ENCODE peak calls at places on chromosomes 4 and X, in nine cellular contexts. Q is GM23338; C is body of pancreas; J is CD4-positive, alpha-beta T cell; U is heart right ventricle; G is neuronal stem cell; W is fibroblast of lung; R is psoas muscle; D is Panc1. S is an unnamed sample.

GRCh38 chrX:63513825-63514574 is 162.9 kb upstream of the SPIN4 start:
- DNase-seq in Q (no peak), R (no peak), W (peak), G (no peak), D (no peak), U (no peak), C (peak), J (no peak), S (peak)

GRCh38 chrX:9928083-9928482 is 39.1 kb upstream of the CLDN34 start:
- DNase-seq in J (no peak), C (no peak), D (no peak), W (no peak), U (no peak), G (peak), Q (peak), R (no peak), S (no peak)

GRCh38 chr4:10169839-10170387 is 53.3 kb upstream of the WDR1 start:
- DNase-seq in J (no peak), W (no peak), Q (peak), G (no peak), R (no peak), U (no peak), C (no peak), D (no peak), S (no peak)

GRCh38 chr4:167000141-167000852 is 234.0 kb downstream of the SPOCK3 start:
- DNase-seq in G (no peak), C (no peak), R (no peak), W (peak), U (no peak), J (no peak), D (peak), Q (no peak), S (no peak)

GRCh38 chr4:90074322-90074886 is 52.8 kb upstream of the CCSER1 start:
- DNase-seq in Q (peak), G (peak), U (no peak), C (no peak), W (no peak), R (no peak), D (no peak), J (no peak), S (no peak)

GRCh38 chrX:150913511-150913910 is 15.0 kb upstream of the CD99L2 start:
- DNase-seq in W (peak), U (no peak), C (no peak), D (no peak), J (no peak), R (no peak), Q (no peak), G (no peak), S (no peak)

GRCh38 chrX:12973561-12974216 is 1.2 kb upstream of the TMSB4X start:
- DNase-seq in D (no peak), U (no peak), W (no peak), R (no peak), G (no peak), J (peak), Q (no peak), C (no peak), S (peak)

GRCh38 chrX:124592745-124593144 is 246.4 kb downstream of the SH2D1A start:
- DNase-seq in W (no peak), D (no peak), R (no peak), U (no peak), Q (no peak), C (no peak), J (no peak), G (no peak), S (no peak)

GRCh38 chrX:54561622-54562021 is 31.6 kb downstream of the GNL3L start:
- DNase-seq in J (no peak), D (no peak), Q (no peak), R (no peak), W (no peak), G (no peak), C (no peak), U (no peak), S (no peak)

GRCh38 chr4:25367004-25367621 is 9.9 kb upstream of the ANAPC4 start:
- DNase-seq in Q (peak), R (no peak), W (peak), J (no peak), C (no peak), D (no peak), U (no peak), G (no peak), S (no peak)

GRCh38 chr4:3708103-3708510 is 58.1 kb upstream of the ADRA2C start:
- DNase-seq in G (no peak), J (no peak), U (peak), R (peak), D (no peak), W (peak), Q (no peak), C (peak), S (peak)

GRCh38 chr4:20624783-20625364 is 75.4 kb upstream of the PACRGL start:
- DNase-seq in D (no peak), W (peak), U (no peak), J (no peak), Q (no peak), R (no peak), C (no peak), G (no peak), S (no peak)

GRCh38 chr4:76585897-76586360 is 150.9 kb downstream of the SHROOM3 start:
- DNase-seq in Q (peak), W (peak), G (peak), J (no peak), D (no peak), C (peak), U (peak), R (no peak), S (peak)

GRCh38 chr4:55475394-55476243 is 71.1 kb downstream of the CLOCK start:
- DNase-seq in R (no peak), C (no peak), J (no peak), Q (no peak), W (peak), D (no peak), U (no peak), G (no peak), S (no peak)

GRCh38 chr4:184343400-184344177 is 125.9 kb upstream of the ENPP6 start:
- DNase-seq in D (peak), W (peak), C (peak), R (peak), Q (peak), U (peak), J (peak), G (peak), S (peak)

GRCh38 chr4:83516042-83516772 is 19.7 kb upstream of the GPAT3 start:
- DNase-seq in D (no peak), U (no peak), R (no peak), G (no peak), J (no peak), Q (no peak), C (no peak), W (peak), S (no peak)

GRCh38 chr4:108370291-108370690 is 201.6 kb upstream of the LEF1 start:
- DNase-seq in D (no peak), W (no peak), C (no peak), R (no peak), J (no peak), Q (no peak), U (no peak), G (no peak), S (no peak)

GRCh38 chrX:33970028-33970932 is 161.8 kb downstream of the FAM47A start:
- DNase-seq in G (no peak), Q (no peak), W (no peak), D (no peak), U (no peak), J (no peak), R (peak), C (no peak), S (no peak)

GRCh38 chrX:12804655-12805054 is 13.4 kb downstream of the PRPS2 start:
- DNase-seq in J (no peak), C (no peak), R (no peak), Q (no peak), U (no peak), W (peak), G (no peak), D (no peak), S (no peak)

GRCh38 chr4:54169176-54169575 is 59.9 kb upstream of the PDGFRA start:
- DNase-seq in R (no peak), Q (no peak), U (no peak), J (no peak), W (peak), G (no peak), C (no peak), D (no peak), S (no peak)

GRCh38 chrX:102712967-102713677 is 874 bp downstream of the GPRASP2 start:
- DNase-seq in Q (peak), U (peak), J (no peak), R (peak), C (peak), W (peak), D (peak), G (peak), S (peak)

GRCh38 chr4:158163941-158164665 is 8.7 kb downstream of the GASK1B start:
- DNase-seq in J (no peak), D (no peak), U (no peak), G (no peak), C (no peak), Q (no peak), R (no peak), W (peak), S (no peak)

GRCh38 chr4:175371091-175371490 is 441.0 kb downstream of the GPM6A start:
- DNase-seq in G (no peak), J (no peak), D (no peak), R (no peak), Q (no peak), C (no peak), W (peak), U (no peak), S (no peak)

GRCh38 chr4:105147226-105148151 is 813 bp downstream of the TET2 start:
- DNase-seq in R (no peak), J (no peak), D (no peak), C (peak), U (no peak), W (peak), G (peak), Q (peak), S (peak)

GRCh38 chrX:41435708-41436107 is 11.4 kb upstream of the NYX start:
- DNase-seq in R (no peak), Q (no peak), D (no peak), G (no peak), W (no peak), C (no peak), U (no peak), J (no peak), S (no peak)

GRCh38 chrX:38166478-38167083 is 54.1 kb downstream of the SRPX start:
- DNase-seq in R (no peak), G (no peak), U (no peak), C (peak), D (no peak), Q (peak), W (no peak), J (no peak), S (no peak)

GRCh38 chrX:48035891-48036290 is 29.1 kb downstream of the SPACA5 start:
- DNase-seq in D (no peak), Q (no peak), G (no peak), U (no peak), R (no peak), C (no peak), W (no peak), J (no peak), S (peak)

GRCh38 chrX:48028091-48028490 is 21.3 kb downstream of the SPACA5 start:
- DNase-seq in C (no peak), W (no peak), U (no peak), R (no peak), G (no peak), Q (no peak), D (no peak), J (no peak), S (peak)

GRCh38 chrX:48025561-48025960 is 18.8 kb downstream of the SPACA5 start:
- DNase-seq in C (peak), J (peak), G (peak), U (no peak), D (no peak), R (no peak), Q (peak), W (peak), S (peak)

DNA sequence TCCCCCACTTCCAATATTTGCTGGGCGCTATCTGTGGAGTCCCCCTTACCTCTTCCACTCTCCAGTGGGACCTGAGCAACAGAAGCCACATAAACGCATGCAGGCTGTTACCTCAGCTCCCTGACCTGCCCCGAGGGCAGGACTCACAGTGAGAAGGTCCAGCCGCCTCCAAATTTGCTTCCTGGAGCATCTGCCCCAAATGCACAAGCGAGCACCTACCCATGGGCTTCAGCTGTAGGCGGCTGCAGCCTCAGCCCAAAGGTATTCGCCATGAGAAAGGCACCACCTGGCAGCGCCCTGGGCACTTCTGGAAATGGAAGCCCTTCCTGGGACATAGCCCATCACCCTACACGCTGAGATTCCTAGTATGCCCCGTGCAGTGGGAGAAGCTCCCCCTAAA is 23.4 kb downstream of the SPACA5 start:
- DNase-seq in J (no peak), R (no peak), C (no peak), U (no peak), D (no peak), Q (no peak), G (no peak), W (no peak), S (peak)
- H3K27ac ChIP-seq in J (no peak), R (no peak), C (no peak), U (no peak), D (no peak), Q (no peak), G (no peak), W (no peak), S (no peak)

GRCh38 chrX:154022716-154023115 is 3.0 kb upstream of the IRAK1 start:
- DNase-seq in Q (no peak), C (no peak), U (no peak), D (no peak), J (no peak), W (no peak), R (peak), G (no peak), S (no peak)
- H3K27ac ChIP-seq in Q (no peak), C (peak), U (no peak), D (peak), J (no peak), W (no peak), R (no peak), G (no peak), S (no peak)

GRCh38 chr4:128468485-128468989 is 180.9 kb upstream of the PGRMC2 start:
- DNase-seq in J (no peak), C (no peak), R (no peak), W (peak), U (no peak), D (no peak), Q (no peak), G (no peak), S (peak)
- H3K27ac ChIP-seq in J (no peak), C (no peak), R (peak), W (peak), U (no peak), D (no peak), Q (no peak), G (no peak), S (peak)

DNA sequence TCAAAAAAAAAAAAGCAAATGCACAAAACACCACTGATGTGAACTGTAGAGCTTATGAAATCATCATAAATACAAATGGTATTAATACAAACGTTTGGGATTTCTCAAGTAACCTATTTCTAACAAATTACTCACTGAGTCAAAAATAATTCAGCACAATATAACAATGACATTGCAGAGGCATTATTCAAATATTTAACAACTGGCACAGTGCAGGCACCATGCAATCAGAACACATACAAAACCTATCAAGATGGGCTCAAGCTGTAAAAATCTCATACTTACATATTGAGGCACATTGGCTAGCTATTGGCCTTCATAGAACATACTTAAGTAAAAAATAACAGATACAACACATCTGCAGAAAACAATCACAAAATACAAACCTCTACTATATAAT is 81.1 kb downstream of the LRBA start:
- DNase-seq in J (no peak), W (no peak), Q (no peak), C (no peak), R (no peak), U (no peak), G (no peak), D (no peak), S (no peak)
- H3K27ac ChIP-seq in J (no peak), W (no peak), Q (no peak), C (no peak), R (no peak), U (no peak), G (no peak), D (no peak), S (no peak)

GRCh38 chr4:120052840-120053239 is 13.8 kb downstream of the MAD2L1 start:
- DNase-seq in G (no peak), W (peak), Q (no peak), D (no peak), J (no peak), R (peak), C (no peak), U (peak), S (peak)
- H3K27ac ChIP-seq in G (no peak), W (no peak), Q (no peak), D (peak), J (no peak), R (peak), C (no peak), U (no peak), S (no peak)

DNA sequence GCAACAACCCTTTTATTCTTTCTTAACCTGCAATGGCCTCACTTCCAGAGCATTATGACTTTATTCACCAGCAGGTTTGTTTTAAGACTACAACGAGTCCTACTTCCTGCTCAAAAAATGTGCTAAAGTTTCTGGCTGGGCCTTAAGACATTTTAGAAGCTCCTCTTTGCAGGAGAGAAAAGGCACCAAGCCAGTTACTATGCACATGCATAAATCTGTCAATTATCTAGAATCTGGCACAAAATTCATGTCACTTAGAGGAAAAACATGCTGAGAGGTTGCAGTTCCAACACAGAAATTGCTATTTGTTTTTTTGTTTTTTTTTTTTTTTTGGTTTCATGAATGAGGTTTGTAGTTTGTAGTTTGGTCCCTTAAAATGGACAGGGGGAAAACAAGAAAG is 223.0 kb upstream of the EPHA5 start:
- DNase-seq in W (peak), R (no peak), J (no peak), D (no peak), G (no peak), Q (peak), C (no peak), U (no peak), S (no peak)
- H3K27ac ChIP-seq in W (no peak), R (no peak), J (no peak), D (no peak), G (no peak), Q (peak), C (no peak), U (no peak), S (no peak)

GRCh38 chr4:15398001-15398400 is 29.8 kb upstream of the C1QTNF7 start:
- DNase-seq in G (no peak), D (no peak), R (no peak), C (no peak), Q (no peak), U (no peak), W (no peak), J (no peak), S (no peak)

GRCh38 chr4:15398732-15399131 is 29.1 kb upstream of the C1QTNF7 start:
- DNase-seq in C (no peak), J (no peak), U (no peak), R (no peak), Q (no peak), G (no peak), W (no peak), D (no peak), S (no peak)

GRCh38 chr4:15400911-15401671 is 26.7 kb upstream of the C1QTNF7 start:
- DNase-seq in W (peak), J (no peak), G (no peak), U (peak), R (peak), C (no peak), D (no peak), Q (no peak), S (peak)

GRCh38 chr4:15402146-15402545 is 25.7 kb upstream of the C1QTNF7 start:
- DNase-seq in D (no peak), G (no peak), C (no peak), U (no peak), W (peak), J (no peak), Q (no peak), R (no peak), S (no peak)

DNA sequence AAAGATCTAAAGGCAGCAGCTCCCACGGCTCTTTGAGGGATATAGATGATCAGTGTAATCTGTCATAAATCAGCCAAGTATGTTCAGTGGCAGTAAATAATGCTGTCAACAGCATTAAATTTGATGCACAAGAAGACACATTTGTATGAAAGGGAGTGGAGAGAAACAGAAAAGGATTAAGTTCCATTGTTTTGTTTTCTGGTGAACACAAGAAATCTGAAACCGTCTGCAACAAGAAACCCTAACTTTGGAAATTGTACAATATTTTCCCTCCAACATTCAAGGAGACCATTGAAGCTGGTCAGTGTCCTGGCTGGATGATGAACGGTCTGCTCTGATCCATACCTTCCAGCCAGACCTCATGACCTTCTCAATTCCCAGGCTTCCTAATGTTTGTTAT is 27.6 kb upstream of the C1QTNF7 start:
- DNase-seq in J (no peak), C (no peak), U (no peak), D (no peak), W (no peak), G (no peak), R (no peak), Q (no peak), S (no peak)
- H3K27ac ChIP-seq in J (no peak), C (no peak), U (no peak), D (no peak), W (no peak), G (no peak), R (no peak), Q (no peak), S (no peak)

GRCh38 chr4:36011381-36011780 is 232.9 kb downstream of the ARAP2 start:
- DNase-seq in D (no peak), Q (no peak), W (peak), G (no peak), C (no peak), U (no peak), R (no peak), J (no peak), S (no peak)
- H3K27ac ChIP-seq in D (no peak), Q (no peak), W (no peak), G (no peak), C (no peak), U (no peak), R (no peak), J (no peak), S (no peak)

S was measured in right cardiac atrium.